ENCODE peak calls at places on chromosomes 12 and 14, in nine cellular contexts. V is activated CD4-positive, CD25-positive, alpha-beta regulatory T cell treated with anti-CD3 and anti-CD28 coated beads, Interleukin-2, amount 50 U/mL, for 16 hours; E is EL; F is hippocampal formation; J is lower leg skin; C is stimulated activated CD4-positive, alpha-beta T cell treated with anti-CD3 and anti-CD28 coated beads, Interleukin-1b, Interleukin-23, amount 100 ng/mL, for 1 hour; I is amygdala; Q is body of pancreas; W is cardiac fibroblast. D is an unnamed sample.

GRCh38 chr12:53180931-53181645 is 363 bp upstream of the CSAD start:
- DNase-seq in V (no peak), F (peak; percentile 63), J (peak; percentile 42), I (peak; percentile 84), Q (peak; percentile 83), E (peak; percentile 76), W (peak; percentile 61), C (peak; percentile 64), D (peak; percentile 89)

GRCh38 chr14:66403183-66403582 is 83.0 kb upstream of the CCDC196 start:
- DNase-seq in F (peak; percentile 38), V (no peak), C (no peak), I (no peak), E (peak; percentile 40), J (no peak), Q (no peak), W (peak; percentile 60), D (no peak)

GRCh38 chr14:35557221-35557747 is 23.3 kb downstream of the INSM2 start:
- DNase-seq in W (no peak), F (no peak), E (no peak), C (no peak), Q (no peak), V (no peak), I (no peak), J (no peak), D (no peak)

GRCh38 chr14:51293149-51293925 is 53.3 kb downstream of the TMX1 start:
- DNase-seq in Q (peak; percentile 35), I (no peak), E (peak; percentile 44), V (no peak), F (no peak), C (no peak), W (peak; percentile 76), J (no peak), D (no peak)

GRCh38 chr12:92739099-92739498 is 36.3 kb downstream of the PLEKHG7 start:
- DNase-seq in V (no peak), J (no peak), E (no peak), W (peak; percentile 36), I (no peak), Q (no peak), F (no peak), C (no peak), D (no peak)

GRCh38 chr12:9933966-9934365 is 1.8 kb upstream of the CLEC2A start:
- DNase-seq in W (no peak), E (no peak), I (no peak), J (no peak), C (no peak), F (no peak), V (no peak), Q (no peak), D (no peak)

GRCh38 chr12:57461904-57462306 is 2.3 kb downstream of the GLI1 start:
- DNase-seq in E (no peak), I (no peak), F (no peak), W (no peak), Q (no peak), J (no peak), V (no peak), C (no peak), D (no peak)

GRCh38 chr12:42588981-42589464 is 523 bp downstream of the PRICKLE1 start:
- DNase-seq in E (peak; percentile 53), V (no peak), I (peak; percentile 21), F (no peak), J (no peak), Q (peak; percentile 51), C (no peak), W (peak; percentile 41), D (peak; percentile 76)

GRCh38 chr12:81758421-81759214 is 532 bp downstream of the PPFIA2 start:
- DNase-seq in V (no peak), Q (peak; percentile 13), W (peak; percentile 29), F (peak; percentile 28), E (peak; percentile 2), I (peak; percentile 42), J (no peak), C (no peak), D (peak; percentile 73)

GRCh38 chr12:27493260-27493935 is 30.6 kb upstream of the PPFIBP1 start:
- DNase-seq in J (no peak), V (no peak), W (peak; percentile 27), Q (no peak), F (no peak), C (no peak), E (peak; percentile 54), I (no peak), D (no peak)

GRCh38 chr12:123854918-123855317 is 92.8 kb downstream of the DNAH10 start:
- DNase-seq in V (no peak), E (no peak), I (no peak), Q (no peak), W (no peak), F (no peak), J (no peak), C (no peak), D (no peak)

GRCh38 chr12:92961949-92962348 is 32.9 kb upstream of the EEA1 start:
- DNase-seq in F (no peak), W (peak; percentile 26), C (no peak), I (no peak), V (no peak), E (peak; percentile 47), Q (no peak), J (no peak), D (no peak)

GRCh38 chr12:75642226-75642625 is 130.8 kb upstream of the KRR1 start:
- DNase-seq in V (no peak), E (peak; percentile 32), W (peak; percentile 44), C (no peak), I (no peak), J (no peak), Q (no peak), F (no peak), D (no peak)

GRCh38 chr12:104182144-104182543 is 33.4 kb upstream of the TXNRD1 start:
- DNase-seq in E (peak; percentile 84), J (peak; percentile 69), F (no peak), W (peak; percentile 97), Q (peak; percentile 87), V (no peak), I (no peak), C (no peak), D (peak; percentile 20)

GRCh38 chr14:61140872-61141271 is 140.3 kb downstream of the TMEM30B start:
- DNase-seq in C (no peak), E (peak; percentile 62), I (no peak), Q (no peak), F (no peak), V (no peak), J (no peak), W (peak; percentile 89), D (no peak)

GRCh38 chr12:109612975-109613502 is 39.4 kb downstream of the MVK start:
- DNase-seq in F (no peak), Q (no peak), I (no peak), C (no peak), V (no peak), J (no peak), E (peak; percentile 24), W (peak; percentile 36), D (no peak)

GRCh38 chr12:110813298-110813697 is 33.5 kb upstream of the CCDC63 start:
- DNase-seq in V (no peak), W (no peak), J (no peak), Q (no peak), I (no peak), E (no peak), C (no peak), F (no peak), D (no peak)

GRCh38 chr14:94125659-94126418 is 3.6 kb downstream of the IFI27L2 start:
- DNase-seq in F (no peak), W (no peak), C (no peak), V (no peak), E (no peak), I (no peak), J (peak; percentile 7), Q (no peak), D (peak; percentile 25)

GRCh38 chr14:60064491-60065072 is 27.1 kb upstream of the PCNX4 start:
- DNase-seq in V (no peak), C (no peak), J (no peak), Q (no peak), F (peak; percentile 64), W (peak; percentile 67), I (no peak), E (peak; percentile 32), D (no peak)

GRCh38 chr14:58131386-58131785 is 20.6 kb downstream of the ARMH4 start:
- DNase-seq in E (peak; percentile 17), Q (no peak), F (no peak), V (no peak), J (no peak), I (no peak), C (no peak), W (peak; percentile 29), D (no peak)